ENCODE peak calls at places on chromosomes 16 and 17, in four cellular contexts. K is Karpas-422, B is HCT116, F is hepatocyte. X is an unnamed sample. For H3K79me2, the result is how much of the 10 kb centered on the place peaks cover.

GRCh38 chr16:30976486-30976885 is 8.5 kb upstream of the HSD3B7 start:
- DNase-seq in K (no peak), B (no peak), F (no peak), X (no peak)

GRCh38 chr16:4081577-4082021 is 34.6 kb downstream of the ADCY9 start:
- DNase-seq in K (no peak), B (no peak), F (no peak), X (peak)

GRCh38 chr17:37608369-37609169 is 649 bp downstream of the SYNRG start:
- DNase-seq in K (peak), B (no peak), F (peak), X (peak)

GRCh38 chr16:58041628-58041955 is 16.0 kb downstream of the MMP15 start:
- DNase-seq in K (no peak), B (no peak), F (no peak), X (no peak)

GRCh38 chr17:16906670-16907069 is 65.2 kb downstream of the TNFRSF13B start:
- DNase-seq in K (no peak), B (no peak), F (no peak), X (no peak)

GRCh38 chr17:80146121-80147034 is 550 bp downstream of the EIF4A3 start:
- DNase-seq in K (peak), B (no peak), F (no peak), X (no peak)

GRCh38 chr17:77287432-77288068 is 146.8 kb downstream of the SEC14L1 start:
- DNase-seq in K (no peak), B (peak), F (peak), X (peak)

GRCh38 chr17:75827291-75828050 is 16.7 kb downstream of the UNC13D start:
- DNase-seq in K (peak), B (no peak), F (peak), X (peak)

GRCh38 chr17:8315740-8316217 is 5.7 kb downstream of the ARHGEF15 start:
- DNase-seq in K (no peak), B (no peak), F (peak), X (no peak)

GRCh38 chr16:54923988-54924387 is 6.7 kb upstream of the IRX5 start:
- DNase-seq in K (no peak), B (no peak), F (no peak), X (no peak)
- H3K79me2 ChIP-seq in K (under half), B (under half), F (under half), X (under half)

DNA sequence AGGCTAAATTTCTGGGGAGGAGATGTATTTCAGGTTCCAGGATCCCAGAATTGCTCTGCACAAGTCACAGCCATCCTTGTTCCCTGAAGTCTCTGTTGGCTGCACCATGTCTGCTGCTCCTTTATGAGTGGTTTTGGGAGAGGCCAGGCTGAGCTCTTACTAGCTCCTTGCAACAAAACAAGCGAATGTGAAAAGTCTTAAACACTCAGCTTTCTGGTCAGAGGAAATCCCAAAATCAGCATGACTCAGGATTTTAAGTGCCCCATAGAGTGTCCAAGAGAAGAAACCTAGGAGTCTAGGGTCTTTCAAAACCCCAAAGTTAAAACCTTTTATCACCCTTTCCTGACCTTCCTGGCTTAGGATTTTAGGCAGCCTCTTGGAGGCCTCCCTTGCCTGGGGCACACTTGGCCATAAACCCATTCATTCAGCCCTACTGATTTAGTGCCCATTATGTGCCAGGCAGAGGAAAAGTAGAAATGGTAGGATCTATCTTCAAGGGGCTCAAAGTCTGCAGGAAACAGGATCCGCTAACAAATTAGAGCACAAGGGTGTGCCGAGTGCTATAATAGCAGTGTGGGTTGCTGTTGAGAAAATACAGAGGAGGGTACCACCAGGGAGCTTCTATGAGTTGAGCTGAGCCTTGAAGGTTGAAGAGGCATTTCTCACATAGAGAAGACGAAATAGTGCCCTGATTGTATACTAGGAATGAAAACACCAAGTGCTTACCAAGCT is 36.9 kb downstream of the SOST start:
- DNase-seq in K (no peak), B (no peak), F (no peak), X (no peak)
- H3K4me2 ChIP-seq in K (peak), B (no peak), F (peak), X (no peak)

GRCh38 chr17:57948169-57948554 is 7.0 kb downstream of the CUEDC1 start:
- DNase-seq in K (no peak), B (no peak), F (no peak), X (no peak)
- H3K79me2 ChIP-seq in K (under half), B (half or more), F (half or more), X (half or more)

GRCh38 chr17:9973689-9974459 is 68.8 kb upstream of the RCVRN start:
- DNase-seq in K (no peak), B (no peak), F (no peak), X (peak)
- H3K4me2 ChIP-seq in K (peak), B (no peak), F (peak), X (no peak)

GRCh38 chr17:62628845-62629555 is 1.5 kb downstream of the MRC2 start:
- DNase-seq in K (no peak), B (no peak), F (peak), X (peak)
- H3K79me2 ChIP-seq in K (under half), B (under half), F (under half), X (half or more)

DNA sequence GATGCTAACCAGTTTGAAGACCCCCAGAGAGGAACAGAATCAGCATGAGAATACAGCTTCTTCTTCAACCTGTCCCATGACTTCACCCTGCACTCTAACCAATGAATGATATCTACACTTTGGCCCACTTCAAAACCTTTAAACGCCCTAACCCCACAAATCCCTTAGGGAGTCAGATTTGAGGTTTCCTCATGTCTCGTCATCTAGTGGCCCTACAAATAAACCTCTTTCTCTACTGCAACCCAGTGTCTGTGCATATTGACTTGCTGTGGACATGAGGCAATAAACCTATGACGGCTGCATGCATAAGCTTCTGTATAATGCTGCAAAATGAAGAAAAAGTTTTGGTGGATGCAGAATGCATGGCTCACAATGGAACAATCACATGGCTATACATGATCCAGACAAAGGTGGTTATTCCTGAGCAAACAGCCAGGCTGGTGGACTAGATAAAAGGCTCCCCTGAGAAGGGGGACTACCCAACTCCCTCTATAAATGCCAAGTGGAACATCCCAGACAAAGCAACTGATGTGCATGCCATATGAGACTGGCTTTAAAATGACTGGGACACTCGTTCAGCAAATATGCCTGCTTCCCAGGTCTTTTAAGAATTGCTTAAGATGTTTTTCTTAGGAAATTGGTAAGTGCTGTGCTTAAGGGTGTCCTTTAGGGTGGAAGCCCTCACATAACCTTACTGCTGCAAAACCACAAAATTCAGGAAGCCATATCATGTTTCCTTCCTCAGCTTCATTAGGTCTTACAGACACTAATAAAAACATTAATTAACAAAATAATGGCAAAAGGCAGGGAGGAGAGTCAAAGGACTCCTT is 12.2 kb downstream of the N4BP1 start:
- DNase-seq in K (no peak), B (no peak), F (no peak), X (peak)
- H3K4me2 ChIP-seq in K (no peak), B (no peak), F (no peak), X (no peak)

GRCh38 chr16:2160915-2161551 is 5.5 kb downstream of the TRAF7 start:
- DNase-seq in K (peak), B (no peak), F (no peak), X (peak)

GRCh38 chr16:2161911-2162310 is 6.3 kb downstream of the TRAF7 start:
- DNase-seq in K (no peak), B (no peak), F (no peak), X (no peak)

GRCh38 chr16:2163211-2163881 is 7.8 kb downstream of the TRAF7 start:
- DNase-seq in K (no peak), B (no peak), F (peak), X (peak)

GRCh38 chr16:2165861-2166260 is 10.3 kb downstream of the TRAF7 start:
- DNase-seq in K (no peak), B (no peak), F (no peak), X (no peak)

GRCh38 chr16:2162676-2163118 is 7.1 kb downstream of the TRAF7 start:
- DNase-seq in K (no peak), B (no peak), F (peak), X (no peak)
- H3K79me2 ChIP-seq in K (half or more), B (half or more), F (half or more), X (half or more)

DNA sequence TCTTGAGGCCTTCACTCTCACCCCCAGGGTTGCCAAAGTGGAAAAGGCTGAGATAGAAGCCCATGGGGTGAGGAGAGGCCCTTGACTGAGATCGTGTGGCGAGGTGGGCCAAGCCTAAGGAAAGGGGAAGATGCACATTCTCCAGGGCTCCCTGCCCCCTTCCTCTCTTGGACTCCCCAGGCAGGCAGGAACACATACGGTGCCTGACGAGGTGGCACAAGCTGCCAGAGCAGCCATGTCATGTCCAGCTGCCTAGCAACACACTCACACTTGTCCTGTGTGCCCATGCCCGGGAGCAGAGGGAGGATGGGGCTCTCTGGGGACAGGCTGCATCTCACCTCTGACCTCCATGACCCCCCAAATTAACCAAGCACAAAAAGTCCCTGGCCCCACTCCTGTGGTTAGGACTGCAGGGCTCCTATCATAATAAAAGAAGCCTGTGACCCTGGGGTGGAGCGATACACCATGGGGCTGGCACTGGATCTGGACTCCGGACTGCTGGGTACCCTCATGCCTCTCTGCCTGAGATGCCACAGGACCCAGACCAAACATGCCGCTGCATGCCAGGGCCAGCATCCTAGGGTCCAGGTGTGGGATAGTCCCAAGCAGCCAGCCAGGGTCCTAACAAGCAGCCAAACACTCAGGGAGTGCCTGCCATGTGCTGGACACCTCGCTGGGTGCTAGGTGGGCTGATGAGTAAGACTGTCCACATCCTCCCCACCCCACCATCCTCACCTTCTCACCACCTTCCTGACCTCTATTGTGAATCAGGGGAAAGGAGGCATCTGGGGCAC is 2.6 kb downstream of the GIT1 start:
- DNase-seq in K (no peak), B (no peak), F (no peak), X (no peak)
- H3K4me2 ChIP-seq in K (peak), B (peak), F (no peak), X (peak)

GRCh38 chr17:38704645-38705522 is at the start of gene MLLT6:
- DNase-seq in K (peak), B (no peak), F (peak), X (peak)

GRCh38 chr17:38702166-38702899 is 2.7 kb upstream of the MLLT6 start:
- DNase-seq in K (peak), B (peak), F (peak), X (peak)

GRCh38 chr17:38703742-38704644 is 1.1 kb upstream of the MLLT6 start:
- DNase-seq in K (peak), B (peak), F (peak), X (no peak)

GRCh38 chr17:38701504-38702165 is 3.4 kb upstream of the MLLT6 start:
- DNase-seq in K (peak), B (no peak), F (peak), X (no peak)

DNA sequence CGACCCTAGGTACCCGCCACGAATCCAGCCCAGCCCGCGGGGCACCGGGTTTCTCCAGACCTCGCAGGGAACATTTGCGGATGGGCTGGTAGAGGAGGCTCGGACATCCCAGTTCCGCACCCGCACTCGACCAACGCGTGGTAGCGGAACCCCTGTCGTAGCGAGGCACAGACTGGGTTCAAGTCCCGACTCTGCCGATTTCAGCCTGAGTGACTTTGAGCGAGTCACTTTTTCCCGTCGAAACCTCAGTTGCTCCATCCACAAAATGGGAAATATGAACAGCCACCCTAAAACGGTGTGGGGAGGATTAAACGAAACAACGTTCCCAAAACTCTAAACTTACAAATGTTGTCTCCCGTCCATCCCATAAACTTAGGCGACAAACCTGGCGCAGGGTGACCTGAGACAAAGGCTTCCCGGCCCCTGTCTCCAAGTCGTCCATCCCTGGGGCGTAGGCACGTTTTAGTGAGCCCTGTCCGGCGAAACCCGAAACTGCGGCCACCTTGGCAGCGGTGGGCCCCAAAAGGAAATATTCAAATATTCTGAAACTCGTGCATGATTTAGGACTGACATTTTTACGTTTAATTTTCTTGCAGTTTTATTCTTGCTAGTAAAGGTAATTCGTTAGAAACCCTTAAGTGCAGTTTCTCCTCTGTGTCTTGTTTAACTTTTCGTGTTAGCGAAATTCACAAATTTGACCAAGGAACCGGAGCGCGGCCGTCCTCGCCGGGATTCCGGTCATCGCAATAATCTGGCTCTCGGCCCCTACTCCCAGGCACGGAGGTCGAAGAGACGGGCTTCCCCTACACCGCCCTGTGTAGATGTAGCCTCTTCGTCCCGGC is 2.0 kb upstream of the MLLT6 start:
- DNase-seq in K (peak), B (no peak), F (no peak), X (no peak)
- H3K79me2 ChIP-seq in K (under half), B (under half), F (under half), X (under half)